ENCODE peak calls at places on chromosomes 5 and 9, in four cellular contexts. A is heart right ventricle, Q is tibial artery, U is psoas muscle. L is an unnamed sample.

GRCh38 chr5:125541085-125541484 is 794.6 kb upstream of the ZNF608 start:
- DNase-seq in A (no peak), Q (no peak), U (no peak), L (no peak)

GRCh38 chr9:38482918-38483592 is 58.8 kb upstream of the IGFBPL1 start:
- DNase-seq in U (no peak), A (no peak), Q (no peak), L (no peak)

GRCh38 chr5:9877473-9877872 is 247.3 kb upstream of the TAS2R1 start:
- DNase-seq in A (no peak), U (no peak), Q (no peak), L (no peak)

GRCh38 chr5:149654282-149654681 is 73.0 kb downstream of the ARHGEF37 start:
- DNase-seq in Q (peak; percentile 45), A (no peak), U (no peak), L (no peak)

GRCh38 chr5:95823738-95824609 is 1.4 kb upstream of the GLRX start:
- DNase-seq in Q (peak; percentile 84), A (peak; percentile 53), U (peak; percentile 82), L (peak; percentile 60)

GRCh38 chr9:131036529-131037335 is 27.8 kb downstream of the LAMC3 start:
- DNase-seq in Q (no peak), U (peak; percentile 59), A (peak; percentile 49), L (no peak)

GRCh38 chr9:124005372-124005771 is 6.2 kb upstream of the LHX2 start:
- DNase-seq in A (no peak), Q (peak; percentile 25), U (no peak), L (no peak)

GRCh38 chr9:114799925-114800324 is 5.9 kb downstream of the TNFSF15 start:
- DNase-seq in A (no peak), Q (no peak), U (no peak), L (no peak)

GRCh38 chr9:130287736-130288135 is 22.2 kb downstream of the HMCN2 start:
- DNase-seq in Q (no peak), A (no peak), U (no peak), L (no peak)

GRCh38 chr5:159211712-159212111 is 2.4 kb upstream of the RNF145 start:
- DNase-seq in Q (no peak), A (no peak), U (no peak), L (no peak)

GRCh38 chr9:13380903-13381302 is 101.4 kb upstream of the MPDZ start:
- DNase-seq in U (no peak), A (no peak), Q (no peak), L (no peak)

GRCh38 chr5:11903614-11904269 is 504 bp downstream of the CTNND2 start:
- DNase-seq in U (no peak), Q (no peak), A (peak; percentile 21), L (no peak)

GRCh38 chr5:15703901-15704300 is 203.9 kb downstream of the FBXL7 start:
- DNase-seq in A (no peak), U (no peak), Q (no peak), L (no peak)

GRCh38 chr9:123002754-123003153 is 30.7 kb upstream of the GPR21 start:
- DNase-seq in A (no peak), U (no peak), Q (no peak), L (no peak)

GRCh38 chr5:132457371-132458225 is 33.0 kb downstream of the IRF1 start:
- DNase-seq in A (no peak), Q (peak; percentile 65), U (peak; percentile 75), L (peak; percentile 57)

GRCh38 chr5:177098103-177098771 is 11.5 kb downstream of the FGFR4 start:
- DNase-seq in U (peak; percentile 71), Q (no peak), A (peak; percentile 46), L (no peak)

GRCh38 chr9:16131269-16131668 is 578.4 kb downstream of the CCDC171 start:
- DNase-seq in U (no peak), Q (no peak), A (no peak), L (no peak)

GRCh38 chr5:17127743-17128231 is 89.6 kb upstream of the BASP1 start:
- DNase-seq in U (no peak), A (no peak), Q (no peak), L (no peak)

GRCh38 chr5:17135050-17135449 is 82.4 kb upstream of the BASP1 start:
- DNase-seq in Q (no peak), A (no peak), U (no peak), L (no peak)

GRCh38 chr5:17129093-17129492 is 88.3 kb upstream of the BASP1 start:
- DNase-seq in Q (no peak), A (no peak), U (no peak), L (no peak)

GRCh38 chr5:17132444-17133083 is 84.9 kb upstream of the BASP1 start:
- DNase-seq in Q (no peak), A (no peak), U (no peak), L (no peak)
- TF ChIP-seq CTCF in Q (peak; percentile 64), A (peak; percentile 77), U (peak; percentile 80), L (peak; percentile 43)

DNA sequence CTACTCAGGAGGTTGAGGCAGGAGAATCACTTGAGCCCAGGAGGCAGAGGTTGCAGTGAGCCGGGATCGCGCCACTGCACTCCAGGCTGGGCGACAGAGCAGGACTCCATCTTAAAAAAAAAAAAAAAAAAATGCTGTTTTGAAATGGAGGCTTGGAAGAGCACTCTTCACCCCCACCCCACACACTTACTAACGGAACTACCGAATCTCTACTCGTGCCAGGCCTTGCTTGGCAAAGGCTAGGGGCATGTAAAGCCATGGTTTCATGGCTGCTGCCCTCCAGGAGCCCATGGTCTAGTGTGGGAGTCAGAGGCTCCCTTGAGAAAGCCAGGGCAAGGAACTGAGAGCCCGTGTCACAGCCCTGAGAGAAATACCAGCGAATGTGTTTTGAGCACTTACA is 21.3 kb downstream of the PCDHGC5 start:
- DNase-seq in Q (no peak), A (no peak), U (no peak), L (no peak)
- H3K4me1 ChIP-seq in Q (peaks cover 49% of the 10 kb centered on the region), A (peaks cover 51% of the 10 kb centered on the region), U (peaks cover 51% of the 10 kb centered on the region), L (peaks cover 21% of the 10 kb centered on the region)

GRCh38 chr5:93428868-93429267 is 152.2 kb downstream of the NR2F1-AS1 start:
- DNase-seq in A (no peak), U (no peak), Q (no peak), L (no peak)

GRCh38 chr5:93433422-93433821 is 147.6 kb downstream of the NR2F1-AS1 start:
- DNase-seq in Q (no peak), A (no peak), U (no peak), L (no peak)

GRCh38 chr5:93430139-93430538 is 150.9 kb downstream of the NR2F1-AS1 start:
- DNase-seq in U (no peak), Q (no peak), A (no peak), L (no peak)

GRCh38 chr5:93430673-93431192 is 150.3 kb downstream of the NR2F1-AS1 start:
- DNase-seq in U (no peak), Q (no peak), A (no peak), L (no peak)

DNA sequence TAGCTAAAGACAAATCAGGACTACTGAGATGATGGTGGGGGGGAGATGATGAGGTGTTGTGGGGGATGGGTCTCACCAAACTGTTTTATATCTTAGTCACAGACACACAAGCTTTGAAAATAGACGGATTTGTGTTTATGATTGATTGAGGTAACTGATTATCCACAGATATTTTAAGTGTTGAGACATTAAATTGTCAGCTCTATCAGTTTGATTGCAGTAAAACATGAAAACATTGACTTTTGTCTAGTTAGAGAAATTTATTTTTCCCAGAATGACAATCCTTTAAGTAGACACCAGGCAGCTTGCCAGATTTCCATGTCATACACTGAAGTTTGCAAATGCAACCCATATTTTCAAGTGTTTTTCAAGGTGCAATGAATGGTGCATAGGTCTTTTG is 149.8 kb downstream of the NR2F1-AS1 start:
- DNase-seq in U (no peak), Q (no peak), A (no peak), L (no peak)
- TF ChIP-seq CTCF in U (no peak), Q (no peak), A (no peak), L (no peak)

GRCh38 chr5:172852490-172853354 is 18.7 kb downstream of the ERGIC1 start:
- DNase-seq in U (peak; percentile 72), A (no peak), Q (no peak), L (no peak)

GRCh38 chr5:172846677-172847076 is 12.6 kb downstream of the ERGIC1 start:
- DNase-seq in A (no peak), U (no peak), Q (no peak), L (no peak)

GRCh38 chr5:172850454-172850797 is 16.4 kb downstream of the ERGIC1 start:
- DNase-seq in A (no peak), Q (no peak), U (no peak), L (no peak)

GRCh38 chr5:172848419-172848818 is 14.4 kb downstream of the ERGIC1 start:
- DNase-seq in A (no peak), Q (no peak), U (no peak), L (no peak)

GRCh38 chr5:172849636-172850453 is 15.8 kb downstream of the ERGIC1 start:
- DNase-seq in Q (no peak), A (no peak), U (peak; percentile 72), L (no peak)
- H3K4me1 ChIP-seq in Q (peaks cover 18% of the 10 kb centered on the region), A (peaks cover 25% of the 10 kb centered on the region), U (peaks cover 52% of the 10 kb centered on the region), L (peaks cover 48% of the 10 kb centered on the region)

GRCh38 chr9:89604463-89605180 is at the start of gene GADD45G:
- DNase-seq in U (peak; percentile 94), Q (peak; percentile 96), A (peak; percentile 89), L (peak; percentile 71)
- TF ChIP-seq CTCF in U (no peak), Q (peak; percentile 36), A (peak; percentile 13), L (no peak)

GRCh38 chr9:91154686-91155085 is 207.0 kb downstream of the AUH start:
- DNase-seq in Q (no peak), A (no peak), U (no peak), L (no peak)

GRCh38 chr9:91150273-91151013 is 211.3 kb downstream of the AUH start:
- DNase-seq in U (no peak), Q (no peak), A (no peak), L (no peak)

GRCh38 chr9:91151741-91152095 is 210.0 kb downstream of the AUH start:
- DNase-seq in U (no peak), A (no peak), Q (no peak), L (no peak)

GRCh38 chr9:91148306-91148705 is 213.4 kb downstream of the AUH start:
- DNase-seq in U (no peak), A (no peak), Q (no peak), L (no peak)

GRCh38 chr9:91151014-91151740 is 210.5 kb downstream of the AUH start:
- DNase-seq in U (no peak), Q (no peak), A (no peak), L (peak; percentile 47)
- H3K4me1 ChIP-seq in U (no peaks in the 10 kb centered on the region), Q (no peaks in the 10 kb centered on the region), A (no peaks in the 10 kb centered on the region), L (peaks cover 31% of the 10 kb centered on the region)

L was measured in CD8-positive, alpha-beta T cell.